ENCODE peak calls at places on chromosomes 11 and 22, in four cellular contexts. A, J, M and N are unnamed samples.

GRCh38 chr11:5891216-5891800 is 1.7 kb upstream of the OR52E5 start:
- DNase-seq in A (no peak), J (no peak), M (no peak), N (no peak)

GRCh38 chr11:118694771-118695170 is 15.3 kb upstream of the TREH start:
- DNase-seq in A (no peak), J (no peak), M (no peak), N (no peak)

GRCh38 chr11:70680781-70681281 is 282.5 kb downstream of the CTTN start:
- DNase-seq in A (no peak), J (no peak), M (no peak), N (no peak)

GRCh38 chr11:121473064-121473777 is 20.5 kb upstream of the SORL1-AS1 start:
- DNase-seq in A (no peak), J (no peak), M (no peak), N (no peak)

GRCh38 chr22:29867260-29867659 is 15.7 kb upstream of the MTMR3 start:
- DNase-seq in A (no peak), J (no peak), M (no peak), N (no peak)

GRCh38 chr11:1907955-1908354 is 11.5 kb upstream of the TNNT3 start:
- DNase-seq in A (no peak), J (no peak), M (no peak), N (no peak)

GRCh38 chr11:12269104-12269441 is 108.3 kb upstream of the PARVA start:
- DNase-seq in A (no peak), J (no peak), M (no peak), N (no peak)

GRCh38 chr11:130675456-130675855 is 227.0 kb downstream of the ADAMTS15 start:
- DNase-seq in A (no peak), J (no peak), M (no peak), N (no peak)

GRCh38 chr11:118928870-118929495 is 3.3 kb upstream of the BCL9L start:
- DNase-seq in A (no peak), J (no peak), M (peak), N (no peak)

GRCh38 chr11:61851900-61852295 is 23.8 kb downstream of the FADS2 start:
- DNase-seq in A (no peak), J (no peak), M (no peak), N (no peak)